ENCODE peak calls at places on chromosomes 6 and 20, in eight cellular contexts. B is effector CD8-positive, alpha-beta T cell; R is globus pallidus; C is stimulated activated CD4-positive, alpha-beta T cell treated with anti-CD3 and anti-CD28 coated beads, Interleukin-12 subunit alpha, Interleukin-12 subunit beta, amount 100 ng/mL, for 48 hours; P is caudate nucleus; S is activated CD4-positive, alpha-beta T cell treated with anti-CD3 and anti-CD28 coated beads for 36 hours; Y is activated effector memory CD4-positive, alpha-beta T cell treated with anti-CD3 and anti-CD28 coated beads, Interleukin-2, amount 50 U/mL, for 16 hours; N is heart right ventricle. A is an unnamed sample.

GRCh38 chr20:14696937-14697336 is 359.5 kb upstream of the FLRT3 start:
- DNase-seq in B (no peak), R (no peak), C (no peak), P (no peak), S (no peak), Y (no peak), N (no peak), A (no peak)

GRCh38 chr20:45019027-45019763 is 52.9 kb downstream of the STK4 start:
- DNase-seq in B (no peak), R (no peak), C (no peak), P (no peak), S (no peak), Y (no peak), N (no peak), A (no peak)

GRCh38 chr6:152078804-152079203 is 271.3 kb downstream of the ESR1 start:
- DNase-seq in B (no peak), R (no peak), C (no peak), P (no peak), S (no peak), Y (no peak), N (no peak), A (no peak)

GRCh38 chr20:13868331-13868730 is 83.5 kb downstream of the NDUFAF5 start:
- DNase-seq in B (no peak), R (peak), C (no peak), P (no peak), S (no peak), Y (no peak), N (no peak), A (no peak)

GRCh38 chr6:108721308-108721707 is 126.9 kb upstream of the ARMC2 start:
- DNase-seq in B (no peak), R (no peak), C (no peak), P (no peak), S (no peak), Y (no peak), N (no peak), A (no peak)

GRCh38 chr20:39605908-39606307 is 643.8 kb downstream of the DHX35 start:
- DNase-seq in B (no peak), R (no peak), C (no peak), P (no peak), S (no peak), Y (no peak), N (no peak), A (no peak)

GRCh38 chr6:89260310-89260709 is 43.2 kb upstream of the GABRR1 start:
- DNase-seq in B (no peak), R (peak), C (no peak), P (no peak), S (no peak), Y (no peak), N (no peak), A (no peak)

GRCh38 chr6:158631678-158632537 is 12.6 kb downstream of the DYNLT1 start:
- DNase-seq in B (no peak), R (no peak), C (no peak), P (no peak), S (no peak), Y (no peak), N (peak), A (peak)

GRCh38 chr20:62141397-62142251 is 1.6 kb downstream of the PSMA7 start:
- DNase-seq in B (no peak), R (no peak), C (no peak), P (no peak), S (peak), Y (peak), N (no peak), A (no peak)

GRCh38 chr6:149405823-149406765 is 6.0 kb downstream of the SUMO4 start:
- DNase-seq in B (no peak), R (no peak), C (no peak), P (no peak), S (no peak), Y (no peak), N (no peak), A (no peak)

GRCh38 chr6:36463686-36464085 is 20.9 kb downstream of the KCTD20 start:
- DNase-seq in B (no peak), R (no peak), C (no peak), P (no peak), S (no peak), Y (no peak), N (no peak), A (no peak)

GRCh38 chr20:10683537-10683936 is 9.7 kb upstream of the JAG1 start:
- DNase-seq in B (no peak), R (no peak), C (no peak), P (no peak), S (no peak), Y (no peak), N (no peak), A (no peak)